ENCODE peak calls at places on chromosomes 11 and 22, in ten cellular contexts. S is naive thymus-derived CD8-positive, alpha-beta T cell; V is T-helper 9 cell; K is BE2C; J is COR-L47; F is HT1080; B is NCI-H2081 treated with DMSO at 0.1 percent for 48 hours; L is type B pancreatic cell; T is T-cell; Q is Daoy. C is an unnamed sample.

GRCh38 chr11:1701041-1701807 is 4.2 kb downstream of the KRTAP5-6 start:
- DNase-seq in S (no peak), V (no peak), K (no peak), J (no peak), F (no peak), B (no peak), L (peak; percentile 40), T (no peak), Q (no peak), C (no peak)

GRCh38 chr11:125494987-125495725 is 909 bp downstream of the FEZ1 start:
- DNase-seq in S (peak; percentile 5), V (no peak), K (peak; percentile 11), J (no peak), F (no peak), B (no peak), L (peak; percentile 70), T (peak; percentile 4), Q (peak; percentile 46), C (no peak)

GRCh38 chr11:2517386-2518064 is 72.7 kb downstream of the KCNQ1 start:
- DNase-seq in S (peak; percentile 4), V (no peak), K (peak; percentile 0), J (no peak), F (no peak), B (no peak), L (peak; percentile 64), T (no peak), Q (peak; percentile 0), C (no peak)

GRCh38 chr11:61827573-61828378 is at the start of gene FADS2:
- DNase-seq in S (peak; percentile 46), V (peak; percentile 81), K (peak; percentile 93), J (peak; percentile 99), F (peak; percentile 89), B (peak; percentile 86), L (peak; percentile 93), T (peak; percentile 78), Q (peak; percentile 84), C (peak; percentile 89)

GRCh38 chr22:50676211-50676636 is 3.6 kb downstream of the SHANK3 start:
- DNase-seq in S (no peak), V (no peak), K (no peak), J (no peak), F (no peak), B (no peak), L (peak; percentile 50), T (no peak), Q (no peak), C (no peak)

GRCh38 chr11:65086809-65087208 is 2.8 kb downstream of the ZFPL1 start:
- DNase-seq in S (no peak), V (no peak), K (no peak), J (no peak), F (no peak), B (no peak), L (no peak), T (no peak), Q (no peak), C (no peak)

GRCh38 chr22:30969532-30970355 is 679 bp downstream of the TUG1 start:
- DNase-seq in S (no peak), V (no peak), K (peak; percentile 42), J (peak; percentile 50), F (peak; percentile 17), B (no peak), L (peak; percentile 75), T (peak; percentile 37), Q (peak; percentile 30), C (no peak)

GRCh38 chr11:23679041-23679440 is 817.8 kb upstream of the LUZP2 start:
- DNase-seq in S (no peak), V (no peak), K (no peak), J (peak; percentile 26), F (no peak), B (no peak), L (no peak), T (no peak), Q (no peak), C (no peak)

GRCh38 chr11:71247551-71248250 is 4.7 kb downstream of the SHANK2 start:
- DNase-seq in S (no peak), V (no peak), K (no peak), J (no peak), F (no peak), B (no peak), L (no peak), T (no peak), Q (no peak), C (no peak)

GRCh38 chr11:92295175-92296137 is 70.8 kb downstream of the FAT3 start:
- DNase-seq in S (no peak), V (no peak), K (no peak), J (no peak), F (peak; percentile 44), B (no peak), L (no peak), T (no peak), Q (peak; percentile 26), C (no peak)

GRCh38 chr11:113168804-113169342 is 145.5 kb upstream of the TTC12 start:
- DNase-seq in S (no peak), V (no peak), K (no peak), J (no peak), F (no peak), B (peak; percentile 67), L (no peak), T (no peak), Q (no peak), C (no peak)

GRCh38 chr11:1168256-1168655 is 10.5 kb downstream of the MUC5AC start:
- DNase-seq in S (no peak), V (no peak), K (no peak), J (no peak), F (no peak), B (no peak), L (no peak), T (no peak), Q (no peak), C (no peak)

GRCh38 chr11:3009481-3009880 is 17.4 kb upstream of the NAP1L4 start:
- DNase-seq in S (no peak), V (no peak), K (no peak), J (no peak), F (no peak), B (no peak), L (no peak), T (no peak), Q (no peak), C (no peak)

GRCh38 chr11:130127509-130127908 is 32.1 kb upstream of the ST14 start:
- DNase-seq in S (no peak), V (no peak), K (no peak), J (no peak), F (no peak), B (no peak), L (no peak), T (no peak), Q (no peak), C (no peak)